ENCODE peak calls at places on chromosomes 2 and 18, in four cellular contexts. B is aorta, H is kidney epithelial cell, A is PC-3. C is an unnamed sample.

GRCh38 chr2:223959688-223960087 is 2.4 kb downstream of the MRPL44 start:
- DNase-seq in H (no peak), A (peak), B (no peak), C (no peak)

GRCh38 chr18:13381907-13382682 is 163.5 kb downstream of the LDLRAD4 start:
- DNase-seq in H (peak), A (no peak), B (peak), C (peak)

GRCh38 chr2:156437876-156438410 is 1.8 kb downstream of the GPD2 start:
- DNase-seq in B (no peak), A (peak), H (no peak), C (no peak)

GRCh38 chr18:7559709-7560319 is 7.3 kb upstream of the PTPRM start:
- DNase-seq in A (peak), B (no peak), H (no peak), C (no peak)

GRCh38 chr2:202373490-202373889 is 2.6 kb upstream of the BMPR2 start:
- DNase-seq in H (no peak), A (no peak), B (no peak), C (no peak)

GRCh38 chr18:46213295-46213694 is 109.1 kb downstream of the HAUS1 start:
- DNase-seq in B (no peak), A (peak), H (no peak), C (no peak)

GRCh38 chr2:231256494-231256893 is 58.1 kb downstream of the ARMC9 start:
- DNase-seq in B (no peak), A (no peak), H (no peak), C (no peak)

GRCh38 chr18:46627136-46627535 is 29.9 kb downstream of the LOXHD1 start:
- DNase-seq in A (no peak), H (no peak), B (no peak), C (no peak)

GRCh38 chr2:236167297-236168109 is 683 bp downstream of the GBX2 start:
- DNase-seq in H (no peak), B (peak), A (peak), C (peak)

GRCh38 chr2:241011296-241011600 is 12.8 kb downstream of the SNED1 start:
- DNase-seq in A (no peak), H (no peak), B (peak), C (no peak)

GRCh38 chr2:233791151-233791882 is 13.2 kb downstream of the MROH2A start:
- DNase-seq in B (peak), H (no peak), A (no peak), C (no peak)

GRCh38 chr2:174331731-174332606 is 2.8 kb upstream of the SP9 start:
- DNase-seq in B (no peak), A (peak), H (no peak), C (no peak)

GRCh38 chr2:100818606-100819364 is 1.2 kb upstream of the NPAS2 start:
- DNase-seq in B (peak), H (no peak), A (peak), C (peak)

GRCh38 chr2:177283871-177284270 is 19.3 kb upstream of the NFE2L2 start:
- DNase-seq in H (no peak), B (no peak), A (no peak), C (no peak)

GRCh38 chr18:39602112-39602511 is 2036.5 kb upstream of the CELF4 start:
- DNase-seq in B (no peak), A (no peak), H (no peak), C (no peak)

GRCh38 chr18:23257686-23258565 is 122.6 kb downstream of the CABLES1 start:
- DNase-seq in A (peak), B (no peak), H (no peak), C (no peak)

GRCh38 chr2:83862636-83863035 is 596.4 kb downstream of the SUCLG1 start:
- DNase-seq in B (no peak), A (no peak), H (no peak), C (no peak)

GRCh38 chr2:29606105-29606871 is 315.1 kb downstream of the ALK start:
- DNase-seq in H (peak), B (no peak), A (peak), C (no peak)

GRCh38 chr2:68452168-68452890 is 14.8 kb downstream of the FBXO48 start:
- DNase-seq in B (no peak), H (no peak), A (no peak), C (no peak)

GRCh38 chr2:143261986-143262784 is 133.0 kb downstream of the ARHGAP15 start:
- DNase-seq in B (no peak), H (no peak), A (no peak), C (no peak)

GRCh38 chr2:217935245-217935879 is 67.4 kb downstream of the TNS1 start:
- DNase-seq in H (peak), A (no peak), B (peak), C (no peak)

GRCh38 chr2:60652822-60653315 is 99.4 kb upstream of the BCL11A start:
- DNase-seq in A (no peak), H (no peak), B (no peak), C (no peak)

GRCh38 chr18:79108520-79109215 is 39.5 kb downstream of the ATP9B start:
- DNase-seq in H (no peak), B (no peak), A (no peak), C (no peak)

GRCh38 chr2:37020212-37020886 is 54.0 kb upstream of the STRN start:
- DNase-seq in B (peak), A (no peak), H (no peak), C (no peak)

GRCh38 chr2:172995323-172996244 is 80.1 kb upstream of the MAP3K20 start:
- DNase-seq in H (peak), B (peak), A (peak), C (peak)

GRCh38 chr2:120586507-120587283 is 149.0 kb upstream of the GLI2 start:
- DNase-seq in H (no peak), B (no peak), A (no peak), C (no peak)

GRCh38 chr2:25421289-25421688 is 79.6 kb upstream of the DNMT3A start:
- DNase-seq in A (no peak), H (no peak), B (no peak), C (no peak)

GRCh38 chr18:66226782-66227181 is 377.1 kb downstream of the CDH19 start:
- DNase-seq in H (no peak), B (no peak), A (peak), C (peak)

GRCh38 chr2:235968616-235969324 is 199.4 kb downstream of the GBX2 start:
- DNase-seq in B (no peak), H (no peak), A (no peak), C (no peak)

GRCh38 chr2:54457326-54458023 is 1.3 kb downstream of the SPTBN1 start:
- DNase-seq in B (no peak), H (no peak), A (peak), C (no peak)

GRCh38 chr2:219778189-219778588 is 150.8 kb downstream of the SLC4A3 start:
- DNase-seq in B (no peak), H (no peak), A (no peak), C (no peak)

GRCh38 chr2:65039640-65040039 is 16.6 kb upstream of the CEP68 start:
- DNase-seq in A (no peak), B (no peak), H (no peak), C (no peak)

GRCh38 chr18:22311301-22311700 is 106.4 kb downstream of the CTAGE1 start:
- DNase-seq in A (peak), H (no peak), B (no peak), C (no peak)

DNA sequence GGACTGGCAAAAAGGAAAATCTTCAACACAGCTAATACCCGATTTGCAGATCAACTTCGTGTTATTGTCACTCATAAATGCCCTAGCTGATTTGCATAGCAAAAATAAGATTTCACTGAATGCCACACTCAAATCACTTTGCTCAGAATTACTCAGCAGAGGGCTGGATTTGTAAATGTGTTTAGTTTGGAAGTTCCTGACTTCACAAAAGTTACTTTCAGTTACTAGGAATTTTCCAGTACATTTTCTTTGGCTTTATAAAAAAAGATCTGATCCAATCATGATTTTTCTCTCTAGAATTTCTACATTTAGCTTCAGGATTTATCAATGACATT is 433.3 kb upstream of the ID2 start:
- DNase-seq in B (no peak), A (no peak), H (no peak), C (no peak)
- H3K4me3 ChIP-seq in B (no peak), A (no peak), H (no peak), C (no peak)

DNA sequence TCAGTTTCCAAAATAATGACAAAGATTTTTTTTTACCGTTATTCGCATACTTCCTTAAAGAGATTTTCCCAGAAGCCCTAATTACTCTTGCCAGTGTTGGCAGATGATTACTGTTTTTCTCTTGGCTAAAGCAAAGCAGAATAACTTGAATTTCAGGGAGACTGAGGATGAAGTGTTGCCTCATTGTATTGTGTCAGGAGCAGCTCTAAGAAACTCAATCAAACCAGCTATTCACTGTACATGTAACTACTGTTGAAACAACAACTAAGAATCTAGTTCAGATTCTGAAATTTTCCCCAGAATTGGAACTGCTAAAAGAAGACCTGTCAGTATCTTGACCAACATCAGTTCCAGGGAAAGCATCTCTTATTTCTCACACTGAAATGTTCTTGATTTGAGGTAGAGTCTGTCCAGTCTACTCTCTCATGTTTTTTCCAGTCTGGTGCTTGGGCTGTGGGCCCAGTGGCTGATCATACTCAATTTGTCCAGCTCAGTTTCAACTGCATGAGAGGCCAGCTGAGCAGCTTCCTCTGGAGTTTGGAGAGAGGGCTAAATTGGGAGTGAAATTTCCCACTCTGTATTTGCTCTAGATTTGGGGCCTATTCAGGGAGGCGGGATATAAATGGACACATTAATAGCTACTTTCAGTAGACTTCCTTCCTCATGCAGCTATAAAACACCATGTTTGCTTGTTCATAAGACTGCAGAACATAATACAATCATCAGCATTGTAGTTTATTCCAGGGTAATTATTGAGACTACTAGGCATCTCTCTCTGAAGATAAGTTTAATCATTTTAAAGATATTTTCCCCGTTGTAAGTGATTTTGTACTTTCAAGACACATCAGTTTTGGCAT is 78.6 kb downstream of the PPP1R1C start:
- DNase-seq in A (no peak), H (no peak), B (no peak), C (no peak)
- H3K4me3 ChIP-seq in A (no peak), H (no peak), B (no peak), C (no peak)

GRCh38 chr2:6025391-6025790 is 333.2 kb downstream of the SOX11 start:
- DNase-seq in B (no peak), H (no peak), A (no peak), C (no peak)
- H3K4me3 ChIP-seq in B (no peak), H (no peak), A (no peak), C (no peak)

GRCh38 chr2:196277002-196277401 is 105.6 kb upstream of the STK17B start:
- DNase-seq in H (no peak), A (peak), B (no peak), C (no peak)

GRCh38 chr2:196275646-196276352 is 104.4 kb upstream of the STK17B start:
- DNase-seq in A (peak), B (no peak), H (no peak), C (no peak)

GRCh38 chr2:196276421-196276820 is 105.0 kb upstream of the STK17B start:
- DNase-seq in H (no peak), A (peak), B (no peak), C (no peak)

GRCh38 chr2:196279496-196279895 is 108.1 kb upstream of the STK17B start:
- DNase-seq in B (no peak), A (no peak), H (no peak), C (no peak)

DNA sequence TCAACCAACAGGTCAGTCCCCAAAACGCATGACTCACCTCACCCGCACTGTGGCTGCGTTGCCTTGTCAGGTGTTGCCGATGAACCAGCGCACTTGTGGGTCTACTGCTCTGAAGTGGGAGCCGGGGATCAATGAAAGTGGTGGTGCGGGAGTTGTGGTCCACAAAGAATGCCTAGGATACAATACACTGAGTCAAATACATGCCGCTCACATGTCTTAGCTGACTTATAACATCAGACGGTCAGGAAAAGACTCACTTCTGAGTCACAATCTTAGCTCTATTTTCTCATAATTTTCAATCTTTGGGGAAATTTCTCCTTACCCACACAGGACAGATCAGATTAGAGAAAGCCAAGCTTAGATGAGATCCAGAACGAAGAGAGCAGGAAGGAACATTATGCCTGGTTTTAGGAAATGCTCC is 107.1 kb upstream of the STK17B start:
- DNase-seq in H (no peak), B (no peak), A (peak), C (no peak)
- H3K4me3 ChIP-seq in H (no peak), B (no peak), A (peak), C (no peak)

DNA sequence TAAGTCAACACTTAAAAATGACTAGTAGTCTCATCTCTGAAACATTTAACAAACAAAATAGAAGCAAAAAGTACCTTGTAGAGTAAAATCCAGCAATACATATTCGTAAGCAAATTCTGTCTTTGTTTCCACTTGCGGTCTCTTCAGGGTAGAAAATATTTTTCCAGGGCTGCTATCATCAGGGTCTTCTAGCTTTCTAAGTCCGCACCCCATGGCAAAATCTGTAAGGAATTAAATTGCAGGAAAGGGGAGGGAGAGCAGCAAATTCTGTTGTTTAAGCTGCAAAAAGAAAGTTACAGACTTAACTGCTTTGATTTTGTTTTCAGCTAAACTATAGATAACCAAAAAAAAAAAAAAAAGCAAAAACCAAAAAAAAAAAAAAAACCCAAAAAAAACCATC is at the start of gene RFTN2:
- DNase-seq in B (no peak), A (no peak), H (no peak), C (no peak)
- H3K4me3 ChIP-seq in B (peak), A (no peak), H (no peak), C (no peak)

GRCh38 chr2:44954306-44954901 is 12.9 kb downstream of the SIX3 start:
- DNase-seq in A (no peak), H (no peak), B (no peak), C (no peak)
- H3K4me3 ChIP-seq in A (no peak), H (no peak), B (no peak), C (no peak)

C was measured in PC-9.